ENCODE peak calls at places on chromosomes 1 and 21, in five cellular contexts. M is adrenal gland, H is right lobe of liver, D is suprapubic skin, C is GM12892. S is an unnamed sample.

GRCh38 chr1:25064465-25065238 is 134.6 kb upstream of the RUNX3 start:
- DNase-seq in D (no peak), C (no peak), H (no peak), M (no peak), S (no peak)

GRCh38 chr1:93848352-93848883 is 30.6 kb downstream of the DNTTIP2 start:
- DNase-seq in C (no peak), M (no peak), H (no peak), D (no peak), S (no peak)

GRCh38 chr1:226838456-226838855 is 32.0 kb upstream of the PSEN2 start:
- DNase-seq in M (no peak), H (no peak), D (no peak), C (no peak), S (no peak)

GRCh38 chr1:198220428-198220827 is 63.6 kb downstream of the NEK7 start:
- DNase-seq in D (no peak), C (no peak), M (no peak), H (no peak), S (no peak)

GRCh38 chr1:108661030-108661609 is at the start of gene HENMT1:
- DNase-seq in M (peak), H (peak), D (peak), C (peak), S (peak)

GRCh38 chr1:94855307-94855700 is 35.1 kb downstream of the SLC44A3 start:
- DNase-seq in D (no peak), C (no peak), M (no peak), H (no peak), S (no peak)

GRCh38 chr1:202964755-202965440 is 2.2 kb downstream of the CYB5R1 start:
- DNase-seq in C (no peak), D (no peak), H (no peak), M (peak), S (no peak)

GRCh38 chr21:31706562-31706961 is 25.4 kb downstream of the SCAF4 start:
- DNase-seq in D (no peak), M (no peak), C (no peak), H (no peak), S (no peak)

GRCh38 chr1:19385869-19386591 is 73.9 kb downstream of the SLC66A1 start:
- DNase-seq in H (peak), M (no peak), C (no peak), D (no peak), S (peak)

GRCh38 chr1:89453123-89453972 is 71.3 kb upstream of the LRRC8B start:
- DNase-seq in M (no peak), C (no peak), D (no peak), H (no peak), S (no peak)

GRCh38 chr1:229344139-229344538 is 1.3 kb upstream of the CCSAP start:
- DNase-seq in M (no peak), H (no peak), D (no peak), C (no peak), S (no peak)

GRCh38 chr1:225483818-225484656 is 56.2 kb upstream of the LBR start:
- DNase-seq in D (peak), C (no peak), H (no peak), M (peak), S (no peak)

GRCh38 chr21:14120091-14120734 is 90.5 kb downstream of the LIPI start:
- DNase-seq in M (peak), C (no peak), D (no peak), H (peak), S (peak)

GRCh38 chr1:203442821-203443220 is 32.8 kb upstream of the PRELP start:
- DNase-seq in M (no peak), C (no peak), H (no peak), D (no peak), S (no peak)

GRCh38 chr1:197363855-197364254 is 95.8 kb downstream of the CRB1 start:
- DNase-seq in D (no peak), M (no peak), C (no peak), H (no peak), S (no peak)

GRCh38 chr1:207579436-207579799 is 65.5 kb upstream of the CR1L start:
- DNase-seq in C (no peak), H (peak), M (peak), D (no peak), S (peak)

GRCh38 chr1:86105533-86105866 is 51.1 kb downstream of the COL24A1 start:
- DNase-seq in C (no peak), D (no peak), H (no peak), M (no peak), S (no peak)

GRCh38 chr1:151846062-151846568 is 6.5 kb upstream of the C2CD4D start:
- DNase-seq in C (no peak), D (no peak), H (peak), M (no peak), S (peak)

DNA sequence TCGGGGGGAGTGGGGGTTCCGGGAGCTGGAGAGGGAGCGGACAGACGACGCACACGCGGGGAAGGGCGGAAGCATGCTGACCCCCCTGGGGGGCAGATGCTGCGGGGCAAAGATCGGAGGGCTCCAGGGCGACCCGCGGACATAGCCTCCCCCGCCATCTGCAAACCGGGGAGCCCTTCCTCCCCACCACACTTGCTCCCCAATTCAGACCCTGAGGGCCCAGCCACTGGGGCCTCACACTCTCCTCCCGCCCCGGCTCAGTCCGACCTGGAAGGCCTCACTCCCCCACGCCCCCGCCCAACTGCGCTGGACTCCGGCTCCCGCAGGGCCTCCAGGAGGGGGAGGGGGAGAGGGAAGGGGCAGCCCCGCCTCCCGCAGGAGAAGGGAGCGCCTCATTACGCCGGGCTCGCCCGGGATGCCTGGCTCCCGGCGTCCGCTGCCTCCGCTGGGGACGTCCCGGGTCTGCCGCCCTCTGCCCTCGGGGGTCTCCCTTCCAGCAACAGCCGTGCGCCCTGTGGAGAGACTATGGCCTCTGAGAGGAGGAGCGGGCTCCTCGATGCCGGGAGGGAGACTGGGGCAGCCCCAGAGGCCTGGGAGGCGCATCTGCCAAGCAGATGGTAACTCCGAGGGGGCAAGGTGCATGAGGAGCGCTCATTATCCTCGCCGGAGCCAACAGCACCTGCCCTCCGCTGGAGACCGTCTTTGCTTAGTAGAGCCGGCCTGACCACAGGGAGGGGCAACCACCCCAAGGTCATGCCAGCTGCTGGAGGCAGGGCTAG is 636 bp upstream of the CAMK2N1 start:
- DNase-seq in D (peak), H (peak), M (peak), C (no peak), S (no peak)
- TF ChIP-seq POLR2A in D (no peak), H (peak), M (no peak), C (no peak), S (peak)

DNA sequence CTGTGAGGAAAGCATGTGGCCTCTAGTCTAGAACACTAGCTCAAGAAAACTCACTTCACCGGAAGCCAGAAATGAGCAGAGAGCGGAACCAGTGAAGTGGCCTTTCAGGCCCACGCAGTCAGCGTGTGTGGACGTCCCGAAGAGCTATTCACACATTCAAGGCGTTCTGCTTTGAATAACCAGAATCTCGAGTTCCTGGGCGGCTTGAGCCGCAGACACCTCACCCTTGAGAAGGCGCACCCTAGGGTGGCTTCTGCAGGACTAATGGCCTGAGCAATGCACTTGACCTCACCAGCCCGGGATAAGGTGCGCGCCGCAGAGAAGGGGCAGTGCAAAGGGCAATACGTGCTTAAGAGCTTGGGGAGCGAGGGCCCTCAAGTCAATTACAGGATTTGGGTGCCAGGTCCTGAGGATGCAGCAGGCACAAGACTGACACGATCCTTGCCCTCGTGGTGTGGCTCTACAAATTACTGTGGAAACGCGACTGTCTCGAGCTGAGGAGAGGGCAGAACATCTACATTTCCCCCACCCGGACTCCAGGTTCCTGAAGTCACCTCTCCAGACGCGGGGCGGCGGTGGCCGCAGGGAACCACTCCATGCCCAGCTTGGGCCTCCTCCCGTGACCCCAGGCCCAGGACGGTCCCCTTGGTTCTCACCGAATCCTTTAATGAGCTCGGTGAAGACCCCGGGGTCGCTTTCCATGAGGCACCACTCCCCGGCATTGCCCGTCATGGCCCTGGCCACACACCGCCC is 455 bp downstream of the UCHL5 start:
- DNase-seq in H (no peak), D (peak), C (peak), M (peak), S (peak)
- TF ChIP-seq POLR2A in H (no peak), D (no peak), C (peak), M (no peak), S (no peak)

DNA sequence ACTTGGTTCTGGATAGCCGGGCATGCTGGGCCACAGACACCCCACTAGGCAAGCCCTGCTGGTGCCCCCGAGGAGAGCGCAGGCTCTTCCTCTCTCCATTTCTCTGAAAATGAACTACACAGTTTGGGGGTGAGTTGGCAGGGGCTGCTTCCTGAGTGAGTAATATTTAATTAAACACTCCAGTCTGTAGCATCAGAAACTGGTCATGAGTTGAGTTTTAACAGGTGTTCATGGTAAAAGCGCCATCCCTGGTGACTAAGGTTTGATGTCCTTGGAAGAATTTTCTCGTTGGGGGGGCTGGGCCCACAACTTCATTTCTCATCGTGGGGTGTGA is 1.7 kb downstream of the SPSB1 start:
- DNase-seq in D (no peak), H (no peak), M (no peak), C (no peak), S (no peak)
- TF ChIP-seq POLR2A in D (no peak), H (peak), M (no peak), C (no peak), S (no peak)

GRCh38 chr21:33641339-33642026 is at the start of gene CRYZL1:
- DNase-seq in M (peak), C (peak), D (peak), H (peak), S (peak)
- TF ChIP-seq POLR2A in M (peak), C (peak), D (no peak), H (peak), S (peak)

GRCh38 chr1:110210604-110211502 is 739 bp downstream of the KCNC4 start:
- DNase-seq in C (peak), D (peak), M (peak), H (no peak), S (peak)

GRCh38 chr1:110211503-110212164 is 1.5 kb downstream of the KCNC4 start:
- DNase-seq in D (no peak), M (no peak), C (no peak), H (no peak), S (no peak)

GRCh38 chr1:110207831-110208230 is 2.3 kb upstream of the KCNC4 start:
- DNase-seq in D (no peak), C (peak), H (peak), M (peak), S (peak)

GRCh38 chr1:110208916-110209650 is 1.0 kb upstream of the KCNC4 start:
- DNase-seq in M (no peak), H (no peak), D (no peak), C (no peak), S (no peak)

GRCh38 chr1:110209715-110210603 is at the start of gene KCNC4:
- DNase-seq in C (peak), M (peak), D (peak), H (peak), S (peak)
- TF ChIP-seq POLR2A in C (no peak), M (no peak), D (no peak), H (no peak), S (no peak)

GRCh38 chr1:117366281-117366981 is 818 bp upstream of the MAN1A2 start:
- DNase-seq in M (peak), H (peak), C (peak), D (peak), S (peak)
- TF ChIP-seq POLR2A in M (no peak), H (no peak), C (peak), D (peak), S (peak)

S was measured in Peyer's patch.